ENCODE peak calls at places on chromosomes 16 and 17, in nine cellular contexts. K, U, Q, O, C, V, D, T and Z are unnamed samples.
A peak's percentile ranks its signal among the peaks of the same experiment; 100 is the strongest.

GRCh38 chr16:59601452-59601851 is 867.3 kb upstream of the GOT2 start:
- DNase-seq in K (no peak), U (no peak), Q (no peak), O (no peak), C (no peak), V (peak; percentile 76), D (peak; percentile 1), T (no peak), Z (no peak)

GRCh38 chr17:77963441-77963840 is 4.9 kb downstream of the TNRC6C start:
- DNase-seq in K (peak; percentile 40), U (peak; percentile 80), Q (peak; percentile 89), O (no peak), C (no peak), V (peak; percentile 70), D (no peak), T (peak; percentile 84), Z (peak; percentile 36)

GRCh38 chr16:25413962-25414361 is 156.3 kb upstream of the ZKSCAN2 start:
- DNase-seq in K (no peak), U (no peak), Q (no peak), O (no peak), C (no peak), V (no peak), D (no peak), T (peak; percentile 2), Z (no peak)

GRCh38 chr17:78272181-78272913 is 40.9 kb downstream of the TMEM235 start:
- DNase-seq in K (no peak), U (peak; percentile 81), Q (no peak), O (no peak), C (no peak), V (no peak), D (no peak), T (peak; percentile 68), Z (no peak)

GRCh38 chr17:75295220-75296158 is 6.3 kb upstream of the SLC25A19 start:
- DNase-seq in K (no peak), U (no peak), Q (no peak), O (no peak), C (no peak), V (no peak), D (no peak), T (no peak), Z (no peak)

GRCh38 chr16:84427553-84427952 is 59.2 kb downstream of the ATP2C2 start:
- DNase-seq in K (no peak), U (no peak), Q (no peak), O (no peak), C (no peak), V (no peak), D (no peak), T (no peak), Z (no peak)

GRCh38 chr17:77528516-77529327 is 388.0 kb downstream of the SEC14L1 start:
- DNase-seq in K (peak; percentile 75), U (no peak), Q (peak; percentile 92), O (no peak), C (no peak), V (no peak), D (no peak), T (no peak), Z (no peak)

GRCh38 chr17:49063652-49064051 is 66.5 kb downstream of the IGF2BP1 start:
- DNase-seq in K (no peak), U (no peak), Q (no peak), O (no peak), C (no peak), V (peak; percentile 66), D (no peak), T (no peak), Z (no peak)

GRCh38 chr16:88807142-88807625 is 3.6 kb downstream of the CDT1 start:
- DNase-seq in K (no peak), U (no peak), Q (no peak), O (no peak), C (no peak), V (no peak), D (no peak), T (no peak), Z (no peak)

GRCh38 chr17:38579934-38580333 is 25.8 kb downstream of the SRCIN1 start:
- DNase-seq in K (peak; percentile 93), U (no peak), Q (peak; percentile 92), O (no peak), C (no peak), V (peak; percentile 63), D (peak; percentile 36), T (peak; percentile 56), Z (peak; percentile 62)

GRCh38 chr17:29138991-29139682 is 41.1 kb downstream of the MYO18A start:
- DNase-seq in K (no peak), U (no peak), Q (no peak), O (no peak), C (no peak), V (peak; percentile 76), D (peak; percentile 22), T (no peak), Z (no peak)

GRCh38 chr16:57736419-57737281 is 1.1 kb downstream of the KATNB1 start:
- DNase-seq in K (no peak), U (peak; percentile 71), Q (peak; percentile 40), O (no peak), C (peak; percentile 45), V (peak; percentile 75), D (no peak), T (peak; percentile 37), Z (peak; percentile 73)

GRCh38 chr17:9402590-9403199 is 172.9 kb downstream of the STX8 start:
- DNase-seq in K (no peak), U (no peak), Q (peak; percentile 30), O (peak; percentile 40), C (no peak), V (no peak), D (no peak), T (no peak), Z (no peak)

GRCh38 chr17:2237960-2238359 is 65.6 kb downstream of the SMG6 start:
- DNase-seq in K (no peak), U (no peak), Q (no peak), O (no peak), C (no peak), V (no peak), D (no peak), T (peak; percentile 18), Z (no peak)